ENCODE peak calls at places on chromosomes 13 and 19, in eight cellular contexts. F is AG04450, P is Peyer's patch, H is fibroblast of mammary gland, O is suprapubic skin, I is mucosa of descending colon, Z is cardiac fibroblast, Q is bronchial epithelial cell. X is an unnamed sample.
A peak's percentile ranks its signal among the peaks of the same experiment; 100 is the strongest.

GRCh38 chr13:79226938-79227337 is 179.1 kb downstream of the RBM26 start:
- DNase-seq in P (no peak), Q (no peak), Z (no peak), H (no peak), I (no peak), F (no peak), O (no peak), X (no peak)

GRCh38 chr19:14476663-14477401 is 1.7 kb upstream of the PTGER1 start:
- DNase-seq in P (no peak), O (no peak), I (peak; percentile 49), Q (peak; percentile 76), Z (peak; percentile 90), F (peak; percentile 41), H (peak; percentile 89), X (no peak)

GRCh38 chr13:102452831-102453230 is 51.0 kb upstream of the FGF14 start:
- DNase-seq in Z (no peak), I (no peak), H (peak; percentile 49), Q (peak; percentile 7), P (no peak), F (no peak), O (no peak), X (no peak)

GRCh38 chr13:73677041-73677589 is 457.1 kb downstream of the KLF12 start:
- DNase-seq in H (peak; percentile 11), Z (peak; percentile 74), I (no peak), P (no peak), O (no peak), F (no peak), Q (peak; percentile 99), X (no peak)

GRCh38 chr19:39953915-39954314 is 17.1 kb upstream of the PSMC4 start:
- DNase-seq in H (no peak), F (no peak), I (no peak), Z (no peak), Q (no peak), P (no peak), O (no peak), X (no peak)

GRCh38 chr19:38557205-38557799 is 60.5 kb downstream of the MAP4K1 start:
- DNase-seq in Z (no peak), F (no peak), Q (no peak), I (peak; percentile 58), O (no peak), H (no peak), P (no peak), X (peak; percentile 94)

GRCh38 chr19:58397533-58398037 is 2.1 kb downstream of the RNF225 start:
- DNase-seq in P (no peak), I (no peak), Q (no peak), F (no peak), O (peak; percentile 63), H (no peak), Z (no peak), X (no peak)

GRCh38 chr19:8484331-8484894 is 18.0 kb downstream of the PRAM1 start:
- DNase-seq in Z (no peak), O (no peak), F (no peak), H (no peak), P (peak; percentile 39), Q (no peak), I (peak; percentile 51), X (no peak)

GRCh38 chr19:47319923-47320871 is 10.5 kb downstream of the C5AR1 start:
- DNase-seq in Q (no peak), Z (no peak), P (no peak), F (no peak), I (no peak), O (no peak), H (no peak), X (no peak)

GRCh38 chr19:47353307-47353712 is 4.2 kb downstream of the DHX34 start:
- DNase-seq in Q (no peak), P (peak; percentile 85), Z (no peak), I (peak; percentile 86), O (no peak), F (no peak), H (no peak), X (no peak)

GRCh38 chr19:38015771-38016170 is 108.8 kb downstream of the SIPA1L3 start:
- DNase-seq in I (no peak), H (no peak), Q (no peak), Z (no peak), O (no peak), F (no peak), P (no peak), X (no peak)

GRCh38 chr19:29497686-29498436 is 27.9 kb upstream of the VSTM2B start:
- DNase-seq in H (no peak), Z (no peak), O (no peak), F (no peak), Q (no peak), P (no peak), I (no peak), X (no peak)

GRCh38 chr19:28585796-28586195 is 627.2 kb downstream of the UQCRFS1 start:
- DNase-seq in H (no peak), O (no peak), F (no peak), Z (no peak), Q (no peak), P (no peak), I (no peak), X (no peak)

GRCh38 chr19:38013913-38014575 is 107.0 kb downstream of the SIPA1L3 start:
- DNase-seq in F (no peak), O (no peak), I (no peak), Z (no peak), P (no peak), Q (no peak), H (no peak), X (no peak)

GRCh38 chr19:41427647-41428480 is 690 bp upstream of the B3GNT8 start:
- DNase-seq in Z (no peak), F (no peak), H (no peak), O (no peak), I (peak; percentile 73), P (peak; percentile 73), Q (no peak), X (no peak)

GRCh38 chr19:41425174-41426115 is 1.7 kb downstream of the B3GNT8 start:
- DNase-seq in O (no peak), F (no peak), P (peak; percentile 67), Q (no peak), H (no peak), I (peak; percentile 55), Z (no peak), X (no peak)

GRCh38 chr19:41428481-41428859 is 1.3 kb upstream of the B3GNT8 start:
- DNase-seq in P (no peak), O (no peak), Z (no peak), I (no peak), H (no peak), F (no peak), Q (no peak), X (no peak)

GRCh38 chr19:41426116-41426841 is 895 bp downstream of the B3GNT8 start:
- DNase-seq in Q (no peak), H (no peak), O (peak; percentile 80), F (no peak), Z (no peak), I (peak; percentile 66), P (peak; percentile 68), X (no peak)

DNA sequence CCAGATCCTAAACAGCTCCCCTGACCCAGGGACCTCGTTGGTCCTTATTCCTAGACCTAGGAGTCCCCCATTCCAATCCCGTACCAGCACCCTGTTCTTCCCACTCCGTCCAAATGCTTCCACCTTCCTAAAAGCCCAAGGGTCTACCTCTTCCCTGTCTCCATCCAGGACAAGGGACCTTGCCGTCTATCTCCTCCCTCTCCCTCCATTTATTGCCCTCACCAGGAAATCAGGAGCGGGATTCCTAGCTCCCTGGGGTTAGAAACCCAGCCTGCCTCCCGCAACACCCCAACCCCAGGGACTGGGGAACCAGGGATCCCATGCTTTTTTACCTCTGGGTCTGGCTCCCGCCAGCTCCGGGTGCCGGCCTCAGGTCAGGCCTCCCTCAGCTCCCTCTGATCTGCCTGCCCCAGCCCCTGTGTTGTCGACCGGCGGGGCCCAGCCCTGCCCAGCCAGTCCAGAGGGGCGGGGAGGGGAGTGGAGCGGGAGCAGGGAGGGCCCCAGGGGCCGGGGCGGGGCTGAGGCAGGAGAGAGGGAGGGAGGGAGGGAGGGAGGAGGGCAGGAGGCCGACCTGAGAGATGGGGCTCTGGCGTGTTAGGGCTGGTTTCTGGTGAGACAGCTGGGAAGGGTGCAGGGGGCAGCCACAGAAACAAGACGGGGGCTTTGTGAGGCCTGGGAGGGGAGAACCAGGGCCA is at the start of gene B3GNT8:
- DNase-seq in F (peak; percentile 11), O (peak; percentile 92), Z (peak; percentile 79), Q (peak; percentile 82), H (peak; percentile 51), P (peak; percentile 95), I (peak; percentile 94), X (no peak)
- H3K4me3 ChIP-seq in F (peak within 1 kb of the TSS; percentile 55), O (peak within 1 kb of the TSS; percentile 57), Z (peak within 1 kb of the TSS; percentile 53), Q (peak within 1 kb of the TSS; percentile 65), H (peak within 1 kb of the TSS; percentile 41), P (peak within 1 kb of the TSS; percentile 66), I (peak within 1 kb of the TSS; percentile 34), X (no peak within 1 kb of the TSS)

GRCh38 chr19:51263808-51264207 is 12.9 kb downstream of the SIGLECL1 start:
- DNase-seq in F (no peak), P (no peak), I (no peak), Z (no peak), O (no peak), H (no peak), Q (no peak), X (no peak)
- TF ChIP-seq CTCF in F (no peak), P (no peak), I (no peak), Z (no peak), O (no peak), H (no peak), Q (no peak), X (no peak)

DNA sequence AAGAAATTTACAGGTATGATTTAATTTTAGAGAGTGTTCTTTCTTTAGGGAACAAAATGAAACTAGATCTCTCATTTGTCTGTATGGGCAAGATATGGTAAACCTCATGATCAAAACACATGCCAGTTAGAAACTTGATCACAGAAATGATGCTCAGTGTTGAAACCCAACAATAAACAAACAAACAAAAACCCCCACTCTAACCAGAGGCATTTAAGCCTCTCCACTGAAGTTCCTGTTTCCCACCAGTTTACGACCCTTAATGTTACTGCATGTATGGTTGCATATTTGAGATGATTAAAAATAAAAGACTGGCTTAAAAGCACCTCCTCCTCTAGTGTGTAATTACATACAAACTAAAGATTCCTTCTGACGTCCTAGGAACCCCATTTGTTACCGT is 293.3 kb upstream of the MAB21L1 start:
- DNase-seq in H (no peak), Q (no peak), O (no peak), F (no peak), I (no peak), P (no peak), Z (no peak), X (no peak)
- H3K4me3 ChIP-seq in H (no peak overlapping the region), Q (no peak overlapping the region), O (no peak overlapping the region), F (no peak overlapping the region), I (no peak overlapping the region), P (no peak overlapping the region), Z (no peak overlapping the region), X (no peak overlapping the region)

GRCh38 chr19:10587022-10587838 is at the start of gene AP1M2:
- DNase-seq in O (no peak), I (peak; percentile 76), P (peak; percentile 79), Q (peak; percentile 60), F (no peak), H (no peak), Z (no peak), X (no peak)

GRCh38 chr19:10580979-10581631 is 6.0 kb downstream of the AP1M2 start:
- DNase-seq in O (peak; percentile 95), P (peak; percentile 89), I (peak; percentile 91), Q (peak; percentile 81), F (peak; percentile 83), H (peak; percentile 90), Z (peak; percentile 95), X (peak; percentile 97)

GRCh38 chr19:10587839-10588150 is 683 bp upstream of the AP1M2 start:
- DNase-seq in Z (no peak), I (no peak), P (no peak), Q (no peak), F (no peak), O (no peak), H (no peak), X (no peak)

GRCh38 chr19:10586396-10586795 is 716 bp downstream of the AP1M2 start:
- DNase-seq in O (no peak), Z (no peak), I (no peak), F (no peak), H (no peak), Q (no peak), P (no peak), X (no peak)

GRCh38 chr19:10583021-10583776 is 3.9 kb downstream of the AP1M2 start:
- DNase-seq in Q (no peak), Z (no peak), H (peak; percentile 12), P (no peak), F (no peak), O (no peak), I (no peak), X (no peak)
- TF ChIP-seq CTCF in Q (no peak), Z (no peak), H (no peak), P (no peak), F (no peak), O (no peak), I (no peak), X (no peak)